ENCODE peak calls at places on chromosomes 13 and 19, in nine cellular contexts. A, K, Z, U, L, I, N, C and E are unnamed samples.

GRCh38 chr13:92317066-92317465 is 909.5 kb upstream of the GPC6 start:
- DNase-seq in C (no peak), I (no peak), A (no peak), N (no peak), Z (peak), U (no peak), K (no peak), L (no peak), E (no peak)

GRCh38 chr19:6238643-6239281 is 41.0 kb downstream of the MLLT1 start:
- DNase-seq in Z (peak), K (no peak), N (peak), I (no peak), A (peak), U (no peak), C (no peak), L (peak), E (no peak)

GRCh38 chr13:40316301-40316700 is 350.1 kb downstream of the FOXO1 start:
- DNase-seq in A (no peak), K (no peak), L (no peak), U (no peak), C (no peak), Z (no peak), I (no peak), N (no peak), E (no peak)

GRCh38 chr13:58547419-58547818 is 915.9 kb downstream of the PCDH17 start:
- DNase-seq in N (no peak), Z (no peak), K (no peak), I (no peak), U (no peak), A (no peak), C (no peak), L (no peak), E (no peak)

GRCh38 chr13:81990652-81991051 is 1649.7 kb upstream of the SPRY2 start:
- DNase-seq in Z (no peak), L (no peak), N (no peak), C (no peak), K (no peak), A (no peak), U (no peak), I (no peak), E (no peak)

GRCh38 chr13:60689076-60689475 is 292.1 kb downstream of the TDRD3 start:
- DNase-seq in U (no peak), I (no peak), A (no peak), C (no peak), N (no peak), L (no peak), K (no peak), Z (no peak), E (no peak)

GRCh38 chr19:45443462-45444317 is 20.0 kb upstream of the ERCC1 start:
- DNase-seq in K (no peak), N (peak), U (no peak), I (peak), Z (peak), L (peak), A (peak), C (peak), E (peak)

GRCh38 chr19:919157-920050 is 2.3 kb downstream of the KISS1R start:
- DNase-seq in I (no peak), L (no peak), K (no peak), U (no peak), Z (no peak), C (no peak), A (no peak), N (peak), E (no peak)

GRCh38 chr13:84470528-84470927 is 588.3 kb upstream of the SLITRK1 start:
- DNase-seq in Z (no peak), U (no peak), I (no peak), N (no peak), L (no peak), C (no peak), A (no peak), K (no peak), E (no peak)

GRCh38 chr13:43303040-43303729 is 279.8 kb downstream of the DNAJC15 start:
- DNase-seq in C (no peak), I (no peak), U (no peak), L (peak), K (peak), N (peak), A (peak), Z (peak), E (no peak)

GRCh38 chr19:7326105-7326877 is 22.4 kb upstream of the ARHGEF18 start:
- DNase-seq in N (no peak), Z (peak), I (no peak), U (no peak), K (no peak), C (no peak), L (peak), A (no peak), E (no peak)

GRCh38 chr19:43422689-43423066 is 8.0 kb downstream of the TEX101 start:
- DNase-seq in U (no peak), N (no peak), A (no peak), C (no peak), I (no peak), L (no peak), K (no peak), Z (no peak), E (no peak)

GRCh38 chr13:29434217-29434940 is 161.1 kb downstream of the SLC7A1 start:
- DNase-seq in U (no peak), K (no peak), Z (no peak), A (no peak), L (no peak), C (no peak), I (no peak), N (no peak), E (no peak)

GRCh38 chr13:89862691-89863036 is 1484.8 kb upstream of the MIR17HG start:
- DNase-seq in C (no peak), L (no peak), A (no peak), I (no peak), U (no peak), N (no peak), Z (no peak), K (no peak), E (no peak)

GRCh38 chr19:8302357-8302691 is 5.8 kb downstream of the CD320 start:
- DNase-seq in N (peak), C (no peak), I (no peak), U (no peak), L (no peak), Z (no peak), A (no peak), K (no peak), E (no peak)

GRCh38 chr13:38570706-38571105 is 116.2 kb upstream of the FREM2 start:
- DNase-seq in L (no peak), A (no peak), N (no peak), C (no peak), Z (no peak), K (no peak), I (no peak), U (no peak), E (no peak)

GRCh38 chr19:37932985-37933953 is 26.3 kb downstream of the SIPA1L3 start:
- DNase-seq in I (no peak), K (peak), Z (peak), A (no peak), L (peak), C (no peak), U (no peak), N (no peak), E (no peak)

GRCh38 chr13:93522486-93522885 is 295.9 kb downstream of the GPC6 start:
- DNase-seq in K (no peak), N (no peak), C (no peak), U (no peak), I (no peak), L (peak), A (no peak), Z (no peak), E (no peak)

GRCh38 chr19:40317338-40317737 is 30.9 kb downstream of the C19orf47 start:
- DNase-seq in A (no peak), L (no peak), K (no peak), I (no peak), N (no peak), C (no peak), Z (no peak), U (no peak), E (no peak)

GRCh38 chr19:40614595-40615411 is 13.6 kb downstream of the LTBP4 start:
- DNase-seq in N (no peak), U (peak), C (no peak), I (peak), K (peak), L (no peak), A (no peak), Z (peak), E (peak)

GRCh38 chr19:45182758-45183157 is 4.2 kb downstream of the BLOC1S3 start:
- DNase-seq in I (no peak), U (no peak), N (no peak), K (no peak), A (no peak), L (no peak), C (no peak), Z (no peak), E (no peak)

GRCh38 chr13:43331676-43332075 is 308.3 kb downstream of the DNAJC15 start:
- DNase-seq in K (no peak), C (no peak), N (peak), A (no peak), I (no peak), U (no peak), L (no peak), Z (peak), E (no peak)

GRCh38 chr19:14769201-14769600 is 9.2 kb downstream of the ADGRE2 start:
- DNase-seq in A (no peak), L (no peak), Z (no peak), C (no peak), U (no peak), N (no peak), I (no peak), K (no peak), E (no peak)